ENCODE peak calls at places on chromosomes 13 and 19, in four cellular contexts. L is A549, I is WERI-Rb-1, P is foreskin fibroblast. X is an unnamed sample.

GRCh38 chr19:51978882-51979281 is 7.8 kb downstream of the ZNF350 start:
- DNase-seq in P (no peak), I (no peak), L (no peak), X (no peak)

GRCh38 chr13:35848316-35848715 is 282.9 kb downstream of the DCLK1 start:
- DNase-seq in P (no peak), L (no peak), I (no peak), X (no peak)

GRCh38 chr19:44718441-44719261 is 19.7 kb downstream of the CEACAM16 start:
- DNase-seq in L (peak), I (no peak), P (peak), X (peak)

GRCh38 chr19:8174706-8175105 is 25.3 kb upstream of the FBN3 start:
- DNase-seq in P (no peak), L (no peak), I (no peak), X (no peak)

GRCh38 chr13:79336971-79337370 is 69.1 kb downstream of the RBM26 start:
- DNase-seq in I (no peak), L (no peak), P (no peak), X (no peak)

GRCh38 chr13:50001287-50001686 is 4.4 kb downstream of the TRIM13 start:
- DNase-seq in I (no peak), L (no peak), P (no peak), X (no peak)

GRCh38 chr13:36282818-36283432 is 14.7 kb downstream of the CCDC169 start:
- DNase-seq in L (peak), I (no peak), P (peak), X (peak)

GRCh38 chr13:44752184-44752583 is 176.1 kb upstream of the TSC22D1 start:
- DNase-seq in L (no peak), P (no peak), I (no peak), X (no peak)

GRCh38 chr13:31499274-31499673 is 240.1 kb upstream of the RXFP2 start:
- DNase-seq in P (no peak), I (no peak), L (no peak), X (no peak)

GRCh38 chr13:99178636-99179035 is 22.0 kb upstream of the UBAC2 start:
- DNase-seq in L (no peak), P (no peak), I (no peak), X (peak)

GRCh38 chr13:109231853-109232252 is 554.5 kb downstream of the IRS2 start:
- DNase-seq in L (no peak), I (no peak), P (peak), X (no peak)

GRCh38 chr19:34188388-34188787 is 16.1 kb downstream of the LSM14A start:
- DNase-seq in I (no peak), L (no peak), P (peak), X (peak)

GRCh38 chr13:66886248-66886647 is 343.9 kb downstream of the PCDH9 start:
- DNase-seq in P (no peak), I (no peak), L (no peak), X (no peak)

GRCh38 chr13:91347996-91348905 is 764 bp downstream of the MIR17HG start:
- DNase-seq in L (peak), I (peak), P (peak), X (peak)

DNA sequence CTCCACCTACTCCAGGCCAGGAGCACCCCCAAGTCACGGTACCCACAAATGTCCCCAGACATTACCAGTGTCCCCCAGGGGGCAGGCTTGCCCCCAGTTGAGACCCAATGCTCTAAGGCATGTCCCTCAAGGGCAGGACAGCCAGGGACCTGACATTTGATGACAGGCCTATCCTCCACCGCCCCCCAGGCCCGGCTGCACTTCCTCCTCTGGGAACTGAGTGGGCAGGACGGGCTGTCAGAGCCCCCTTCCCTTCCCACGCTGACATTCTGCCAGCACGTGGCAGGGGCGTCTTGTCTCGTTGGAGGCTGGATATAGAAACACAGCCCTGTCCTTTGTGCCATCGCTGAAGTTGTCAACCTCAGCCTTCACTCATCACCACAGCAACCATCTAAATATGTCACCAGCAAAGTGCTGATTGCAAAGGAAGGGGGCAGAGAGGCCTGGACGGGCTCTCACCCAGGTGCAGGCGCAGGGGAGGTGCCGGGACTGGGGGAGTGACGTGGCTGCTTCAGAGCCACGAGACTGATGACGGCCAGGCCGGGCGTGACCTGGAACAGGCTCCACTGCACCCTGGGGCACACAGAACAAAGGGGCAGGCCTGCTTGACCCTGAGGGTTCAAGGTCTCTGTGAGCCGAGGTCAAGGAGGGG is 38.4 kb downstream of the GNG7 start:
- DNase-seq in L (no peak), P (no peak), I (peak), X (no peak)
- TF ChIP-seq CTCF in L (no peak), P (peak), I (peak), X (no peak)

GRCh38 chr13:110834572-110834971 is 80.3 kb downstream of the ANKRD10 start:
- DNase-seq in P (no peak), L (no peak), I (no peak), X (no peak)
- TF ChIP-seq CTCF in P (no peak), L (no peak), I (no peak), X (no peak)

DNA sequence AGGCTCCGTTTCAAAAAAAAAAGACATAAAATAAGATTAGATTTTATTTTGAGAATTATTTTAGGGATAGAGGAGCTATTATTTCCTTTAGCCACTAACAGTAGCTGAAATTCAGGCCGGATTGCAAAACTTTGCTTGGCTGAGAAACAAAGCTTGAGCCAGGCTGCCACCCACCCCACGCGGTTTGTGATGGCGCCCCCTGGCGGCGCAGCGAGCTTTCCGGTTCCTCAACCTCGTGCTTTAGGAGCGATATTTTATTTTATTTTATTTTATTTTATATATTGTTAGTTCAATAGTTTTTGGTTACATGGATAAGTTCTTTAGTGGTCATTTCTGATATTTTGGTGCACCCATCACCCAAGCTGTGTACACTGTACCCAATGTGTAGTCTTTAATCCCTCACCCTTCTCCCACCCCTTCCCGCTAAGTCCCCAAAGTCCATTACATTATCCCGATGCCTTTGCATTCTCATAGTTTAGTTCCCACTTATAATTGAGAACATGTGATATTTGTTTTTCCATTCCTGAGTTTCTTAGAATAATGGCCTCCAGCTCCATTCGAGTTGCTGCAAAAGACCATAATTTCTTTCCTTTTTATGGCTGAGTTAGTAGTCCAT is 19.8 kb upstream of the CEACAM4 start:
- DNase-seq in L (peak), P (peak), I (no peak), X (peak)
- TF ChIP-seq CTCF in L (peak), P (peak), I (peak), X (peak)

GRCh38 chr13:102399791-102400618 is 1.8 kb downstream of the FGF14 start:
- DNase-seq in I (peak), P (peak), L (peak), X (peak)

GRCh38 chr13:102395939-102396338 is 5.9 kb downstream of the FGF14 start:
- DNase-seq in L (no peak), P (no peak), I (no peak), X (no peak)

GRCh38 chr13:102392810-102393209 is 9.0 kb downstream of the FGF14 start:
- DNase-seq in L (no peak), I (no peak), P (no peak), X (no peak)

GRCh38 chr13:102395174-102395573 is 6.7 kb downstream of the FGF14 start:
- DNase-seq in I (no peak), P (no peak), L (no peak), X (no peak)

DNA sequence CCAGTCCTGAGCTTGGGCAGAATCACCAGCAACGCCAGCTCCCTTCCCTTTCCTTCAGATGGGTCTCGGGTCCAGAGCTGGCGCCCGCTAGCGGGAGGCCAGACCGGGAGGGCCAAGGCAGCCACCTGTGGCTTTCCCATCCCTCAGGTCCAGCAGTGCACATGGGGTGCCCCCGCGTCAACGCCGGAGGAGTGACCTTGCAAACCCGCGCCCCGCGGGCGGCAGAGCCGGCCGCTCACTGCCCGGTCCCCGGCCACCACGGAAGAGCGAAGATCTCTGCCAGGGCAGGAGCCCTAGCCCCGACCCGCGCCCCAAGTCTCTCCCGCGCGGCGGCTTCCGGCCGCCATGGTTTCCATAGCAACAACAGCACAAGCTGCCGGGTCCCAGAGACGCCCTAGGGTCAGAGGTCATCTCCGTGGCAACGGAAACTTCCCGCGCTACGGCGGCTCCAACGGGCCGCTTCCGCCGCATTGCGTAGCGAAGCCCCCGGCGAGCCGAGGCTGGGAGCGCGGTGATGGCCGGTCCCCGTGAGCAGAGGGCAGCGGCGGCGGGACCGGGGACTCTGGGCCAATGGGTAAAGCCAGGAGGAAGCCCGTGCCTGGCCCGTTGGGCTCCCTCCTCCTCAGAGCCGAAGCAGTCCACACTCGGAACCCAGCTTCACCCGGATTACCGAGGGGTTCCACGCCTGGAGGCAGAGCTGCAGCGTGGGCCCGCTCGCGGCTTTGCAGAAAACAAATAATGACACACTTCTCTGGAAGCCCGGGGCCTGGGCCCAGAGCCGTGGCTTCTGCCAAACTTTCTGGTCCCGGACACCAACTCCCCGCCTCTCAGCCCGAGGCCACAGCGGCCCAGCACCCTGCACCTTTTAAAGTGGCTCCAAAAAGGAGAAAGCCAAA is 7.4 kb downstream of the FGF14 start:
- DNase-seq in I (peak), L (peak), P (peak), X (peak)
- TF ChIP-seq CTCF in I (peak), L (peak), P (peak), X (peak)

DNA sequence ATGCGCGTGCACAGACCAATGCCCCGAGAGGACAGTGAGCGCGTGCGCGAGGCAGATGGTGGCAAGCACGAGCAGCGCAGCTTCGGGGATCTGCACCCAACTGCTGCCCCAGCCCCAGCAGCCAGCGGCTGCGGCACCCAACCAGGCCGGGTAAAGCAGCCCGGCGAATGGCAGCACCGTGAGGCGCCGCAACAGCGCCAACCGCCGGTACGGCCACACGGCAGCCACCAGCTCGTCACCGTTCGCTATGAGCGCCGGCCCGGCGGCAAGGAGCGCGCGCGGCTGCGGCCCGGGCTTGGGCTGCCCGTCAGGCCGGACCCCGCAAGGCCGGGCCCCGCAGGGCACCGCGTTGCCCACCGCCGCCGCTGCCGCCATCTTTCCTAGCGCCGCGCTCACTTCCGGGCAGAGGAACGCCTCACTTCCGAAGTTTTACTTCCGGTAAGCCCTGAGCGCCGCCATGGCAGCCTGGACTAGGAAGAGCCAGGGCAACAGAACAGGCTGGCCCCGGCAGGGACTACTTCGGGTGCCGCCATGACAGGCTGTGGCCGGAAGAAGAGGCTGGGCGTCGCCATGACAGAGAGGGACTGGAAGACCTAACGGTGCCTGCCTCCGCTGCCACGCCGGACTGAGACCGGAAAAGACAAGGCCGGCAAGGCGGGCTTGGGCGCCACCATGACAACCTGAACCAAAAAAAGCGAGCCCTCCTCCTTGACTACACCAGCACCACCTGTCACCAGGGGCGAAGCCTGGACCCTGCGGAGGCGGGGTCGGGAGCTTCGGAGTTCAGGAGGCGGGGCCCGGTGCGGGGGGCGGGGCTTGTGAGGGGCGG is at the start of gene ATP13A1:
- DNase-seq in L (peak), P (peak), I (peak), X (peak)
- TF ChIP-seq CTCF in L (peak), P (peak), I (no peak), X (peak)

GRCh38 chr19:42293539-42293938 is 8.4 kb upstream of the PRR19 start:
- DNase-seq in L (no peak), P (no peak), I (no peak), X (no peak)
- TF ChIP-seq CTCF in L (no peak), P (no peak), I (peak), X (no peak)

GRCh38 chr19:41339936-41340335 is 13.8 kb downstream of the TGFB1 start:
- DNase-seq in P (peak), L (peak), I (no peak), X (peak)

GRCh38 chr19:41344162-41344561 is 9.6 kb downstream of the TGFB1 start:
- DNase-seq in P (no peak), I (no peak), L (no peak), X (no peak)

DNA sequence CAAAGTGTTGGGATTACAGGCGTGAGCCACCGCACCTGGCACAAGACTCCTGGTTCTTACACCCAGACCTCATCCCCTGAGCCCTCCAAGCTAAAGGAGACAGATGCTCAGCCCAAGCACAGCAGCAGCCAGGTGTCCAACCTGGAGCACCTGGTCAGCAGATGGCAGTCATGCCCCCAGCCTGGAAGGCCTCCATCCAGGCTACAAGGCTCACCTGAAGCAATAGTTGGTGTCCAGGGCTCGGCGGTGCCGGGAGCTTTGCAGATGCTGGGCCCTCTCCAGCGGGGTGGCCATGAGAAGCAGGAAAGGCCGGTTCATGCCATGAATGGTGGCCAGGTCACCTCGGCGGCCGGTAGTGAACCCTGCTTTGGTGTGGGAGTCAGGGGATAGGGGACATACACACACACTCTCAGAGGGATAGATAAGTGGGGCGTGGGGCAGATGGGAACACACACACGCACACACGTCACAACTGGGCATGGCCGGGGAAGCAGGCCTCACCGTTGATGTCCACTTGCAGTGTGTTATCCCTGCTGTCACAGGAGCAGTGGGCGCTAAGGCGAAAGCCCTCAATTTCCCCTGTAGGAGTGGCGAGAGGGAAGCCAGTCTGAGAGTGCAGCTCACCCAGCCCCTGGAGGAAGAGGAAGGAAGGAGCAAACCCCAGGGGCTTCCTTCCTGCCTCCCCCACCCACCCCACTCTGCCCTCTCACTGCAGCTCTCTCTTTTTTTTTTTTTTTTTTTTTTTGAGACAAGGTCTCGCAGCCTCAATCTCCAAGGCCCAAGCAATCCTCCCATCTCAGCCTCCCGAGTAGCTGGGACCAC is 11.8 kb downstream of the TGFB1 start:
- DNase-seq in L (no peak), P (no peak), I (no peak), X (no peak)
- TF ChIP-seq CTCF in L (no peak), P (no peak), I (peak), X (no peak)

X was measured in AG10803.